ENCODE peak calls at places on chromosomes 13 and 19, in eight cellular contexts. B is upper lobe of left lung; M is dorsolateral prefrontal cortex; J is naive thymus-derived CD4-positive, alpha-beta T cell; U is HCT116; N is activated naive CD4-positive, alpha-beta T cell treated with Interleukin-2 at 50 U/mL for 16 hours; K is OCI-M1; G is A549. W is an unnamed sample.

GRCh38 chr19:16197188-16197621 is 506 bp upstream of the AP1M1 start:
- DNase-seq in B (no peak), M (no peak), J (no peak), U (no peak), N (no peak), K (peak), G (no peak), W (peak)

GRCh38 chr13:110519506-110519905 is 42.0 kb downstream of the RAB20 start:
- DNase-seq in B (no peak), M (no peak), J (no peak), U (no peak), N (no peak), K (no peak), G (no peak), W (no peak)

GRCh38 chr13:40595693-40596092 is 70.7 kb downstream of the FOXO1 start:
- DNase-seq in B (no peak), M (no peak), J (no peak), U (no peak), N (no peak), K (no peak), G (no peak), W (no peak)

GRCh38 chr19:46970815-46971214 is 48.8 kb upstream of the NPAS1 start:
- DNase-seq in B (no peak), M (no peak), J (no peak), U (peak), N (no peak), K (no peak), G (no peak), W (no peak)

GRCh38 chr19:44746946-44747738 is 1.4 kb upstream of the BCL3 start:
- DNase-seq in B (peak), M (no peak), J (peak), U (peak), N (peak), K (peak), G (peak), W (peak)

GRCh38 chr13:82654851-82655517 is 1227.3 kb downstream of the SLITRK1 start:
- DNase-seq in B (peak), M (peak), J (no peak), U (no peak), N (no peak), K (no peak), G (no peak), W (no peak)

GRCh38 chr19:49921871-49922755 is 6.9 kb upstream of the ATF5 start:
- DNase-seq in B (no peak), M (no peak), J (no peak), U (no peak), N (no peak), K (no peak), G (no peak), W (no peak)

GRCh38 chr19:609001-609340 is 19.3 kb downstream of the HCN2 start:
- DNase-seq in B (peak), M (peak), J (no peak), U (no peak), N (no peak), K (no peak), G (peak), W (no peak)

GRCh38 chr19:29771708-29772415 is 39.9 kb upstream of the CCNE1 start:
- DNase-seq in B (no peak), M (peak), J (peak), U (peak), N (peak), K (peak), G (peak), W (peak)

GRCh38 chr13:66657165-66657895 is 572.8 kb downstream of the PCDH9 start:
- DNase-seq in B (no peak), M (no peak), J (no peak), U (peak), N (no peak), K (no peak), G (peak), W (peak)

GRCh38 chr13:82933986-82934385 is 948.3 kb downstream of the SLITRK1 start:
- DNase-seq in B (no peak), M (no peak), J (no peak), U (no peak), N (no peak), K (no peak), G (no peak), W (no peak)

GRCh38 chr19:10975374-10976036 is 14.7 kb downstream of the SMARCA4 start:
- DNase-seq in B (no peak), M (no peak), J (no peak), U (no peak), N (no peak), K (no peak), G (no peak), W (no peak)

GRCh38 chr19:56720281-56720680 is 48.7 kb upstream of the ZNF835 start:
- DNase-seq in B (no peak), M (peak), J (no peak), U (no peak), N (no peak), K (peak), G (no peak), W (peak)

GRCh38 chr19:16889883-16890460 is 1.2 kb downstream of the F2RL3 start:
- DNase-seq in B (peak), M (no peak), J (no peak), U (no peak), N (no peak), K (no peak), G (no peak), W (no peak)

GRCh38 chr13:44306401-44307192 is 67.0 kb upstream of the SERP2 start:
- DNase-seq in B (peak), M (no peak), J (peak), U (peak), N (no peak), K (no peak), G (peak), W (no peak)

GRCh38 chr13:101150998-101151397 is 265.3 kb downstream of the NALCN start:
- DNase-seq in B (no peak), M (no peak), J (no peak), U (no peak), N (no peak), K (peak), G (no peak), W (no peak)

GRCh38 chr13:40539954-40540706 is 126.3 kb downstream of the FOXO1 start:
- DNase-seq in B (no peak), M (no peak), J (no peak), U (peak), N (no peak), K (no peak), G (peak), W (peak)

GRCh38 chr13:48038763-48039162 is 1.2 kb downstream of the NUDT15 start:
- DNase-seq in B (no peak), M (no peak), J (no peak), U (no peak), N (no peak), K (no peak), G (no peak), W (no peak)

GRCh38 chr13:27933580-27934328 is 14.0 kb downstream of the PDX1 start:
- DNase-seq in B (no peak), M (no peak), J (no peak), U (no peak), N (no peak), K (no peak), G (no peak), W (no peak)

GRCh38 chr13:40755082-40755755 is 15.8 kb downstream of the MRPS31 start:
- DNase-seq in B (no peak), M (no peak), J (no peak), U (no peak), N (no peak), K (no peak), G (no peak), W (no peak)

GRCh38 chr19:2148482-2149135 is 2.8 kb downstream of the AP3D1 start:
- DNase-seq in B (no peak), M (no peak), J (peak), U (no peak), N (peak), K (no peak), G (no peak), W (no peak)

GRCh38 chr19:4557186-4557970 is 2.1 kb downstream of the SEMA6B start:
- DNase-seq in B (peak), M (no peak), J (no peak), U (no peak), N (peak), K (no peak), G (no peak), W (no peak)

GRCh38 chr13:40152904-40153303 is 497.4 kb downstream of the COG6 start:
- DNase-seq in B (no peak), M (no peak), J (no peak), U (no peak), N (no peak), K (no peak), G (no peak), W (no peak)

GRCh38 chr13:19781526-19781925 is 1.2 kb downstream of the PSPC1 start:
- DNase-seq in B (no peak), M (no peak), J (no peak), U (no peak), N (no peak), K (peak), G (peak), W (no peak)

GRCh38 chr19:42121666-42122069 is 10.6 kb downstream of the POU2F2 start:
- DNase-seq in B (no peak), M (no peak), J (peak), U (no peak), N (peak), K (no peak), G (no peak), W (no peak)

GRCh38 chr13:90838561-90838960 is 508.9 kb upstream of the MIR17HG start:
- DNase-seq in B (no peak), M (no peak), J (no peak), U (no peak), N (no peak), K (no peak), G (peak), W (no peak)

GRCh38 chr19:2477732-2478191 is 1.8 kb downstream of the GADD45B start:
- DNase-seq in B (peak), M (no peak), J (no peak), U (no peak), N (peak), K (no peak), G (peak), W (no peak)

GRCh38 chr19:58154287-58154678 is 3.7 kb upstream of the ZNF329 start:
- DNase-seq in B (no peak), M (no peak), J (peak), U (no peak), N (no peak), K (peak), G (no peak), W (peak)

GRCh38 chr19:8423821-8424223 is 10.7 kb downstream of the MARCHF2 start:
- DNase-seq in B (peak), M (peak), J (no peak), U (peak), N (no peak), K (peak), G (peak), W (peak)

GRCh38 chr13:99847318-99847750 is 124.2 kb downstream of the ZIC5 start:
- DNase-seq in B (no peak), M (no peak), J (no peak), U (no peak), N (no peak), K (no peak), G (no peak), W (no peak)

GRCh38 chr13:98909016-98909415 is 68.8 kb downstream of the DOCK9 start:
- DNase-seq in B (no peak), M (no peak), J (no peak), U (no peak), N (peak), K (no peak), G (peak), W (no peak)

GRCh38 chr13:62838891-62839290 is 1423.2 kb upstream of the PCDH20 start:
- DNase-seq in B (no peak), M (no peak), J (no peak), U (no peak), N (no peak), K (no peak), G (no peak), W (no peak)

GRCh38 chr19:13876834-13877233 is at the start of gene NANOS3:
- DNase-seq in B (no peak), M (no peak), J (no peak), U (no peak), N (no peak), K (no peak), G (no peak), W (no peak)

GRCh38 chr13:23617551-23618014 is 47.4 kb downstream of the TNFRSF19 start:
- DNase-seq in B (no peak), M (no peak), J (no peak), U (no peak), N (no peak), K (peak), G (no peak), W (no peak)

GRCh38 chr13:107806726-107807125 is 408.6 kb downstream of the LIG4 start:
- DNase-seq in B (no peak), M (no peak), J (no peak), U (no peak), N (no peak), K (no peak), G (no peak), W (no peak)

GRCh38 chr19:45592366-45592765 is 7.8 kb upstream of the OPA3 start:
- DNase-seq in B (no peak), M (no peak), J (no peak), U (no peak), N (no peak), K (no peak), G (no peak), W (no peak)

GRCh38 chr19:11200931-11201330 is 3.6 kb upstream of the KANK2 start:
- DNase-seq in B (no peak), M (no peak), J (no peak), U (no peak), N (no peak), K (no peak), G (no peak), W (no peak)